ENCODE peak calls at places on chromosomes 6 and 20, in ten cellular contexts. One of them, this sample, is unnamed.

GRCh38 chr6:33000053-33000452 is 9.3 kb downstream of the HLA-DOA start:
- DNase-seq in mammary epithelial cell: peak
- DNase-seq in ovary: no peak
- DNase-seq in fibroblast of the aortic adventitia: no peak
- DNase-seq in amniotic stem cell: no peak
- DNase-seq in stimulated activated CD4-positive, alpha-beta T cell treated with anti-CD3 and anti-CD28 coated beads, Interleukin-2, amount 100 ng/mL, for 48 hours: no peak
- DNase-seq in A172: no peak
- DNase-seq in effector memory CD4-positive, alpha-beta T cell: no peak
- DNase-seq in astrocyte: no peak
- DNase-seq in activated T-cell treated with anti-CD3 and anti-CD28 coated beads, Interleukin-2, amount 50 U/mL, for 72 hours: no peak
- DNase-seq in this sample: peak

GRCh38 chr6:161272600-161273355 is 1.1 kb downstream of the AGPAT4 start:
- DNase-seq in fibroblast of the aortic adventitia: peak
- DNase-seq in effector memory CD4-positive, alpha-beta T cell: no peak
- DNase-seq in astrocyte: peak
- DNase-seq in A172: no peak
- DNase-seq in stimulated activated CD4-positive, alpha-beta T cell treated with anti-CD3 and anti-CD28 coated beads, Interleukin-2, amount 100 ng/mL, for 48 hours: no peak
- DNase-seq in activated T-cell treated with anti-CD3 and anti-CD28 coated beads, Interleukin-2, amount 50 U/mL, for 72 hours: no peak
- DNase-seq in ovary: no peak
- DNase-seq in amniotic stem cell: no peak
- DNase-seq in mammary epithelial cell: peak
- DNase-seq in this sample: no peak

GRCh38 chr20:62925420-62926228 is 681 bp downstream of the DIDO1 start:
- DNase-seq in mammary epithelial cell: peak
- DNase-seq in effector memory CD4-positive, alpha-beta T cell: peak
- DNase-seq in amniotic stem cell: no peak
- DNase-seq in ovary: peak
- DNase-seq in activated T-cell treated with anti-CD3 and anti-CD28 coated beads, Interleukin-2, amount 50 U/mL, for 72 hours: peak
- DNase-seq in fibroblast of the aortic adventitia: peak
- DNase-seq in astrocyte: no peak
- DNase-seq in A172: no peak
- DNase-seq in stimulated activated CD4-positive, alpha-beta T cell treated with anti-CD3 and anti-CD28 coated beads, Interleukin-2, amount 100 ng/mL, for 48 hours: no peak
- DNase-seq in this sample: no peak

GRCh38 chr6:43779864-43780260 is 9.9 kb downstream of the VEGFA start:
- DNase-seq in mammary epithelial cell: no peak
- DNase-seq in effector memory CD4-positive, alpha-beta T cell: no peak
- DNase-seq in A172: no peak
- DNase-seq in stimulated activated CD4-positive, alpha-beta T cell treated with anti-CD3 and anti-CD28 coated beads, Interleukin-2, amount 100 ng/mL, for 48 hours: no peak
- DNase-seq in ovary: no peak
- DNase-seq in astrocyte: no peak
- DNase-seq in activated T-cell treated with anti-CD3 and anti-CD28 coated beads, Interleukin-2, amount 50 U/mL, for 72 hours: no peak
- DNase-seq in fibroblast of the aortic adventitia: no peak
- DNase-seq in amniotic stem cell: no peak
- DNase-seq in this sample: no peak

GRCh38 chr6:33298773-33299236 is at the start of gene RGL2:
- DNase-seq in stimulated activated CD4-positive, alpha-beta T cell treated with anti-CD3 and anti-CD28 coated beads, Interleukin-2, amount 100 ng/mL, for 48 hours: no peak
- DNase-seq in mammary epithelial cell: no peak
- DNase-seq in astrocyte: no peak
- DNase-seq in A172: peak
- DNase-seq in amniotic stem cell: no peak
- DNase-seq in fibroblast of the aortic adventitia: peak
- DNase-seq in activated T-cell treated with anti-CD3 and anti-CD28 coated beads, Interleukin-2, amount 50 U/mL, for 72 hours: peak
- DNase-seq in effector memory CD4-positive, alpha-beta T cell: peak
- DNase-seq in ovary: peak
- DNase-seq in this sample: peak

GRCh38 chr6:110567957-110568696 is 91.7 kb upstream of the SLC22A16 start:
- DNase-seq in A172: no peak
- DNase-seq in mammary epithelial cell: no peak
- DNase-seq in stimulated activated CD4-positive, alpha-beta T cell treated with anti-CD3 and anti-CD28 coated beads, Interleukin-2, amount 100 ng/mL, for 48 hours: no peak
- DNase-seq in ovary: no peak
- DNase-seq in astrocyte: no peak
- DNase-seq in activated T-cell treated with anti-CD3 and anti-CD28 coated beads, Interleukin-2, amount 50 U/mL, for 72 hours: no peak
- DNase-seq in effector memory CD4-positive, alpha-beta T cell: no peak
- DNase-seq in amniotic stem cell: no peak
- DNase-seq in fibroblast of the aortic adventitia: no peak
- DNase-seq in this sample: no peak

GRCh38 chr6:28522594-28523557 is 2.8 kb upstream of the GPX5 start:
- DNase-seq in ovary: no peak
- DNase-seq in amniotic stem cell: no peak
- DNase-seq in mammary epithelial cell: no peak
- DNase-seq in effector memory CD4-positive, alpha-beta T cell: peak
- DNase-seq in activated T-cell treated with anti-CD3 and anti-CD28 coated beads, Interleukin-2, amount 50 U/mL, for 72 hours: peak
- DNase-seq in stimulated activated CD4-positive, alpha-beta T cell treated with anti-CD3 and anti-CD28 coated beads, Interleukin-2, amount 100 ng/mL, for 48 hours: no peak
- DNase-seq in fibroblast of the aortic adventitia: no peak
- DNase-seq in A172: no peak
- DNase-seq in astrocyte: no peak
- DNase-seq in this sample: no peak

GRCh38 chr6:125888989-125889656 is 67.4 kb upstream of the HINT3 start:
- DNase-seq in mammary epithelial cell: peak
- DNase-seq in fibroblast of the aortic adventitia: peak
- DNase-seq in activated T-cell treated with anti-CD3 and anti-CD28 coated beads, Interleukin-2, amount 50 U/mL, for 72 hours: peak
- DNase-seq in effector memory CD4-positive, alpha-beta T cell: no peak
- DNase-seq in A172: peak
- DNase-seq in ovary: no peak
- DNase-seq in stimulated activated CD4-positive, alpha-beta T cell treated with anti-CD3 and anti-CD28 coated beads, Interleukin-2, amount 100 ng/mL, for 48 hours: no peak
- DNase-seq in astrocyte: peak
- DNase-seq in amniotic stem cell: peak
- DNase-seq in this sample: peak

GRCh38 chr6:31882344-31882743 is 3.5 kb upstream of the SLC44A4 start:
- DNase-seq in ovary: no peak
- DNase-seq in fibroblast of the aortic adventitia: no peak
- DNase-seq in mammary epithelial cell: no peak
- DNase-seq in amniotic stem cell: no peak
- DNase-seq in stimulated activated CD4-positive, alpha-beta T cell treated with anti-CD3 and anti-CD28 coated beads, Interleukin-2, amount 100 ng/mL, for 48 hours: no peak
- DNase-seq in A172: peak
- DNase-seq in activated T-cell treated with anti-CD3 and anti-CD28 coated beads, Interleukin-2, amount 50 U/mL, for 72 hours: no peak
- DNase-seq in effector memory CD4-positive, alpha-beta T cell: no peak
- DNase-seq in astrocyte: no peak
- DNase-seq in this sample: no peak

GRCh38 chr6:37013516-37014491 is 8.3 kb downstream of the FGD2 start:
- DNase-seq in fibroblast of the aortic adventitia: no peak
- DNase-seq in amniotic stem cell: no peak
- DNase-seq in effector memory CD4-positive, alpha-beta T cell: no peak
- DNase-seq in ovary: no peak
- DNase-seq in A172: no peak
- DNase-seq in mammary epithelial cell: no peak
- DNase-seq in activated T-cell treated with anti-CD3 and anti-CD28 coated beads, Interleukin-2, amount 50 U/mL, for 72 hours: no peak
- DNase-seq in astrocyte: no peak
- DNase-seq in stimulated activated CD4-positive, alpha-beta T cell treated with anti-CD3 and anti-CD28 coated beads, Interleukin-2, amount 100 ng/mL, for 48 hours: no peak
- DNase-seq in this sample: no peak

GRCh38 chr6:144352310-144352709 is 67.2 kb downstream of the UTRN start:
- DNase-seq in stimulated activated CD4-positive, alpha-beta T cell treated with anti-CD3 and anti-CD28 coated beads, Interleukin-2, amount 100 ng/mL, for 48 hours: no peak
- DNase-seq in ovary: no peak
- DNase-seq in fibroblast of the aortic adventitia: no peak
- DNase-seq in amniotic stem cell: no peak
- DNase-seq in effector memory CD4-positive, alpha-beta T cell: no peak
- DNase-seq in astrocyte: no peak
- DNase-seq in A172: no peak
- DNase-seq in mammary epithelial cell: no peak
- DNase-seq in activated T-cell treated with anti-CD3 and anti-CD28 coated beads, Interleukin-2, amount 50 U/mL, for 72 hours: no peak
- DNase-seq in this sample: no peak

GRCh38 chr6:2028457-2029038 is 216.9 kb downstream of the GMDS start:
- DNase-seq in stimulated activated CD4-positive, alpha-beta T cell treated with anti-CD3 and anti-CD28 coated beads, Interleukin-2, amount 100 ng/mL, for 48 hours: no peak
- DNase-seq in fibroblast of the aortic adventitia: no peak
- DNase-seq in activated T-cell treated with anti-CD3 and anti-CD28 coated beads, Interleukin-2, amount 50 U/mL, for 72 hours: no peak
- DNase-seq in astrocyte: no peak
- DNase-seq in ovary: no peak
- DNase-seq in mammary epithelial cell: no peak
- DNase-seq in effector memory CD4-positive, alpha-beta T cell: no peak
- DNase-seq in amniotic stem cell: no peak
- DNase-seq in A172: peak
- DNase-seq in this sample: no peak

GRCh38 chr20:58891686-58892125 is 39.2 kb downstream of the GNAS start:
- DNase-seq in ovary: peak
- DNase-seq in stimulated activated CD4-positive, alpha-beta T cell treated with anti-CD3 and anti-CD28 coated beads, Interleukin-2, amount 100 ng/mL, for 48 hours: peak
- DNase-seq in astrocyte: peak
- DNase-seq in mammary epithelial cell: peak
- DNase-seq in effector memory CD4-positive, alpha-beta T cell: peak
- DNase-seq in fibroblast of the aortic adventitia: peak
- DNase-seq in A172: no peak
- DNase-seq in activated T-cell treated with anti-CD3 and anti-CD28 coated beads, Interleukin-2, amount 50 U/mL, for 72 hours: peak
- DNase-seq in amniotic stem cell: no peak
- DNase-seq in this sample: peak

GRCh38 chr20:64112691-64113443 is 5.5 kb upstream of the NPBWR2 start:
- DNase-seq in activated T-cell treated with anti-CD3 and anti-CD28 coated beads, Interleukin-2, amount 50 U/mL, for 72 hours: no peak
- DNase-seq in amniotic stem cell: no peak
- DNase-seq in A172: no peak
- DNase-seq in stimulated activated CD4-positive, alpha-beta T cell treated with anti-CD3 and anti-CD28 coated beads, Interleukin-2, amount 100 ng/mL, for 48 hours: no peak
- DNase-seq in effector memory CD4-positive, alpha-beta T cell: no peak
- DNase-seq in mammary epithelial cell: no peak
- DNase-seq in ovary: no peak
- DNase-seq in astrocyte: no peak
- DNase-seq in fibroblast of the aortic adventitia: no peak
- DNase-seq in this sample: no peak

GRCh38 chr6:108714774-108715414 is 133.3 kb upstream of the ARMC2 start:
- DNase-seq in astrocyte: no peak
- DNase-seq in activated T-cell treated with anti-CD3 and anti-CD28 coated beads, Interleukin-2, amount 50 U/mL, for 72 hours: no peak
- DNase-seq in fibroblast of the aortic adventitia: peak
- DNase-seq in A172: no peak
- DNase-seq in effector memory CD4-positive, alpha-beta T cell: no peak
- DNase-seq in ovary: no peak
- DNase-seq in stimulated activated CD4-positive, alpha-beta T cell treated with anti-CD3 and anti-CD28 coated beads, Interleukin-2, amount 100 ng/mL, for 48 hours: no peak
- DNase-seq in amniotic stem cell: no peak
- DNase-seq in mammary epithelial cell: no peak
- DNase-seq in this sample: no peak

GRCh38 chr6:90286884-90287488 is 9.7 kb downstream of the BACH2 start:
- DNase-seq in amniotic stem cell: no peak
- DNase-seq in fibroblast of the aortic adventitia: peak
- DNase-seq in stimulated activated CD4-positive, alpha-beta T cell treated with anti-CD3 and anti-CD28 coated beads, Interleukin-2, amount 100 ng/mL, for 48 hours: peak
- DNase-seq in ovary: peak
- DNase-seq in astrocyte: no peak
- DNase-seq in A172: peak
- DNase-seq in mammary epithelial cell: peak
- DNase-seq in activated T-cell treated with anti-CD3 and anti-CD28 coated beads, Interleukin-2, amount 50 U/mL, for 72 hours: peak
- DNase-seq in effector memory CD4-positive, alpha-beta T cell: no peak
- DNase-seq in this sample: peak

GRCh38 chr6:135475292-135475886 is 22.2 kb downstream of the AHI1 start:
- DNase-seq in amniotic stem cell: no peak
- DNase-seq in A172: no peak
- DNase-seq in stimulated activated CD4-positive, alpha-beta T cell treated with anti-CD3 and anti-CD28 coated beads, Interleukin-2, amount 100 ng/mL, for 48 hours: no peak
- DNase-seq in activated T-cell treated with anti-CD3 and anti-CD28 coated beads, Interleukin-2, amount 50 U/mL, for 72 hours: no peak
- DNase-seq in astrocyte: no peak
- DNase-seq in effector memory CD4-positive, alpha-beta T cell: no peak
- DNase-seq in mammary epithelial cell: no peak
- DNase-seq in ovary: no peak
- DNase-seq in fibroblast of the aortic adventitia: peak
- DNase-seq in this sample: no peak

GRCh38 chr20:51562334-51563140 is 20.0 kb upstream of the NFATC2 start:
- DNase-seq in stimulated activated CD4-positive, alpha-beta T cell treated with anti-CD3 and anti-CD28 coated beads, Interleukin-2, amount 100 ng/mL, for 48 hours: no peak
- DNase-seq in amniotic stem cell: peak
- DNase-seq in fibroblast of the aortic adventitia: peak
- DNase-seq in ovary: peak
- DNase-seq in activated T-cell treated with anti-CD3 and anti-CD28 coated beads, Interleukin-2, amount 50 U/mL, for 72 hours: peak
- DNase-seq in effector memory CD4-positive, alpha-beta T cell: no peak
- DNase-seq in A172: peak
- DNase-seq in astrocyte: peak
- DNase-seq in mammary epithelial cell: peak
- DNase-seq in this sample: peak

GRCh38 chr6:124961784-124962611 is at the start of gene RNF217:
- DNase-seq in A172: no peak
- DNase-seq in astrocyte: peak
- DNase-seq in ovary: peak
- DNase-seq in mammary epithelial cell: peak
- DNase-seq in stimulated activated CD4-positive, alpha-beta T cell treated with anti-CD3 and anti-CD28 coated beads, Interleukin-2, amount 100 ng/mL, for 48 hours: no peak
- DNase-seq in activated T-cell treated with anti-CD3 and anti-CD28 coated beads, Interleukin-2, amount 50 U/mL, for 72 hours: peak
- DNase-seq in amniotic stem cell: no peak
- DNase-seq in fibroblast of the aortic adventitia: peak
- DNase-seq in effector memory CD4-positive, alpha-beta T cell: no peak
- DNase-seq in this sample: peak

GRCh38 chr20:53828673-53829085 is 235.0 kb upstream of the ZNF217 start:
- DNase-seq in fibroblast of the aortic adventitia: peak
- DNase-seq in ovary: no peak
- DNase-seq in activated T-cell treated with anti-CD3 and anti-CD28 coated beads, Interleukin-2, amount 50 U/mL, for 72 hours: no peak
- DNase-seq in stimulated activated CD4-positive, alpha-beta T cell treated with anti-CD3 and anti-CD28 coated beads, Interleukin-2, amount 100 ng/mL, for 48 hours: no peak
- DNase-seq in mammary epithelial cell: peak
- DNase-seq in amniotic stem cell: peak
- DNase-seq in effector memory CD4-positive, alpha-beta T cell: no peak
- DNase-seq in astrocyte: peak
- DNase-seq in A172: peak
- DNase-seq in this sample: peak

GRCh38 chr6:155187994-155188706 is 75.7 kb upstream of the CLDN20 start:
- DNase-seq in stimulated activated CD4-positive, alpha-beta T cell treated with anti-CD3 and anti-CD28 coated beads, Interleukin-2, amount 100 ng/mL, for 48 hours: no peak
- DNase-seq in ovary: no peak
- DNase-seq in effector memory CD4-positive, alpha-beta T cell: no peak
- DNase-seq in amniotic stem cell: no peak
- DNase-seq in A172: peak
- DNase-seq in astrocyte: peak
- DNase-seq in fibroblast of the aortic adventitia: no peak
- DNase-seq in mammary epithelial cell: peak
- DNase-seq in activated T-cell treated with anti-CD3 and anti-CD28 coated beads, Interleukin-2, amount 50 U/mL, for 72 hours: no peak
- DNase-seq in this sample: no peak

GRCh38 chr6:87945181-87945580 is 102.5 kb upstream of the SPACA1 start:
- DNase-seq in stimulated activated CD4-positive, alpha-beta T cell treated with anti-CD3 and anti-CD28 coated beads, Interleukin-2, amount 100 ng/mL, for 48 hours: no peak
- DNase-seq in effector memory CD4-positive, alpha-beta T cell: no peak
- DNase-seq in fibroblast of the aortic adventitia: peak
- DNase-seq in mammary epithelial cell: no peak
- DNase-seq in ovary: no peak
- DNase-seq in activated T-cell treated with anti-CD3 and anti-CD28 coated beads, Interleukin-2, amount 50 U/mL, for 72 hours: no peak
- DNase-seq in amniotic stem cell: no peak
- DNase-seq in astrocyte: no peak
- DNase-seq in A172: no peak
- DNase-seq in this sample: no peak

GRCh38 chr6:124819340-124819739 is 142.9 kb upstream of the RNF217 start:
- DNase-seq in effector memory CD4-positive, alpha-beta T cell: no peak
- DNase-seq in astrocyte: no peak
- DNase-seq in A172: no peak
- DNase-seq in amniotic stem cell: no peak
- DNase-seq in mammary epithelial cell: no peak
- DNase-seq in activated T-cell treated with anti-CD3 and anti-CD28 coated beads, Interleukin-2, amount 50 U/mL, for 72 hours: no peak
- DNase-seq in ovary: no peak
- DNase-seq in fibroblast of the aortic adventitia: no peak
- DNase-seq in stimulated activated CD4-positive, alpha-beta T cell treated with anti-CD3 and anti-CD28 coated beads, Interleukin-2, amount 100 ng/mL, for 48 hours: no peak
- DNase-seq in this sample: no peak

GRCh38 chr6:85594197-85594930 is 706 bp upstream of the SNX14 start:
- DNase-seq in mammary epithelial cell: peak
- DNase-seq in stimulated activated CD4-positive, alpha-beta T cell treated with anti-CD3 and anti-CD28 coated beads, Interleukin-2, amount 100 ng/mL, for 48 hours: peak
- DNase-seq in effector memory CD4-positive, alpha-beta T cell: peak
- DNase-seq in astrocyte: no peak
- DNase-seq in A172: peak
- DNase-seq in activated T-cell treated with anti-CD3 and anti-CD28 coated beads, Interleukin-2, amount 50 U/mL, for 72 hours: peak
- DNase-seq in ovary: no peak
- DNase-seq in amniotic stem cell: peak
- DNase-seq in fibroblast of the aortic adventitia: peak
- DNase-seq in this sample: peak

GRCh38 chr6:21613809-21614208 is 20.3 kb downstream of the SOX4 start:
- DNase-seq in stimulated activated CD4-positive, alpha-beta T cell treated with anti-CD3 and anti-CD28 coated beads, Interleukin-2, amount 100 ng/mL, for 48 hours: no peak
- DNase-seq in fibroblast of the aortic adventitia: no peak
- DNase-seq in activated T-cell treated with anti-CD3 and anti-CD28 coated beads, Interleukin-2, amount 50 U/mL, for 72 hours: no peak
- DNase-seq in astrocyte: no peak
- DNase-seq in A172: no peak
- DNase-seq in effector memory CD4-positive, alpha-beta T cell: no peak
- DNase-seq in ovary: no peak
- DNase-seq in mammary epithelial cell: no peak
- DNase-seq in amniotic stem cell: no peak
- DNase-seq in this sample: no peak

GRCh38 chr6:84623956-84624680 is 140.3 kb downstream of the TBX18 start:
- DNase-seq in fibroblast of the aortic adventitia: peak
- DNase-seq in astrocyte: peak
- DNase-seq in activated T-cell treated with anti-CD3 and anti-CD28 coated beads, Interleukin-2, amount 50 U/mL, for 72 hours: no peak
- DNase-seq in ovary: no peak
- DNase-seq in stimulated activated CD4-positive, alpha-beta T cell treated with anti-CD3 and anti-CD28 coated beads, Interleukin-2, amount 100 ng/mL, for 48 hours: no peak
- DNase-seq in amniotic stem cell: no peak
- DNase-seq in mammary epithelial cell: peak
- DNase-seq in A172: peak
- DNase-seq in effector memory CD4-positive, alpha-beta T cell: no peak
- DNase-seq in this sample: peak

GRCh38 chr6:156729248-156729647 is 47.9 kb upstream of the ARID1B start:
- DNase-seq in ovary: no peak
- DNase-seq in amniotic stem cell: no peak
- DNase-seq in astrocyte: peak
- DNase-seq in effector memory CD4-positive, alpha-beta T cell: no peak
- DNase-seq in A172: peak
- DNase-seq in fibroblast of the aortic adventitia: peak
- DNase-seq in mammary epithelial cell: peak
- DNase-seq in stimulated activated CD4-positive, alpha-beta T cell treated with anti-CD3 and anti-CD28 coated beads, Interleukin-2, amount 100 ng/mL, for 48 hours: no peak
- DNase-seq in activated T-cell treated with anti-CD3 and anti-CD28 coated beads, Interleukin-2, amount 50 U/mL, for 72 hours: no peak
- DNase-seq in this sample: peak

GRCh38 chr6:79257381-79258205 is 23.1 kb upstream of the HMGN3 start:
- DNase-seq in A172: peak
- DNase-seq in mammary epithelial cell: peak
- DNase-seq in activated T-cell treated with anti-CD3 and anti-CD28 coated beads, Interleukin-2, amount 50 U/mL, for 72 hours: no peak
- DNase-seq in astrocyte: peak
- DNase-seq in amniotic stem cell: no peak
- DNase-seq in fibroblast of the aortic adventitia: peak
- DNase-seq in effector memory CD4-positive, alpha-beta T cell: no peak
- DNase-seq in ovary: no peak
- DNase-seq in stimulated activated CD4-positive, alpha-beta T cell treated with anti-CD3 and anti-CD28 coated beads, Interleukin-2, amount 100 ng/mL, for 48 hours: no peak
- DNase-seq in this sample: no peak